ENCODE peak calls at places on chromosomes 13 and 19, in five cellular contexts. A is activated naive CD8-positive, alpha-beta T cell treated with anti-CD3 and anti-CD28 coated beads, Interleukin-2, amount 50 U/mL, for 24 hours; R is NCI-H1930; C is activated CD4-positive, alpha-beta T cell treated with anti-CD3 and anti-CD28 coated beads, Interleukin-2, amount 10 ng/mL, durations not matched to agents 7 days and 5 days; M is Calu3. I is an unnamed sample.

GRCh38 chr19:55152017-55152416 is 3.0 kb upstream of the TNNT1 start:
- DNase-seq in C (no peak), A (no peak), M (no peak), R (no peak), I (peak)

GRCh38 chr19:28505134-28505533 is 707.8 kb downstream of the UQCRFS1 start:
- DNase-seq in A (no peak), R (no peak), C (no peak), M (no peak), I (no peak)

GRCh38 chr19:17103177-17103576 is 27.6 kb downstream of the MYO9B start:
- DNase-seq in C (no peak), M (peak), R (no peak), A (peak), I (peak)

GRCh38 chr19:36819130-36819630 is 19.0 kb downstream of the ZNF790 start:
- DNase-seq in M (no peak), C (no peak), R (no peak), A (no peak), I (no peak)

GRCh38 chr13:20969182-20969581 is 66.6 kb upstream of the XPO4 start:
- DNase-seq in R (no peak), M (no peak), A (no peak), C (no peak), I (peak)

GRCh38 chr19:6414793-6415591 is 9.6 kb downstream of the KHSRP start:
- DNase-seq in C (no peak), R (no peak), M (no peak), A (no peak), I (no peak)

GRCh38 chr13:97161832-97162231 is 60.3 kb upstream of the MBNL2 start:
- DNase-seq in A (no peak), R (no peak), M (no peak), C (no peak), I (no peak)

GRCh38 chr19:6450166-6450565 is 9.4 kb downstream of the SLC25A23 start:
- DNase-seq in R (no peak), M (no peak), A (no peak), C (no peak), I (no peak)

GRCh38 chr13:91313103-91313502 is 34.4 kb upstream of the MIR17HG start:
- DNase-seq in A (no peak), C (peak), M (no peak), R (no peak), I (peak)

GRCh38 chr13:32883501-32883900 is 132.7 kb upstream of the KL start:
- DNase-seq in M (no peak), A (no peak), C (no peak), R (no peak), I (no peak)

GRCh38 chr13:97003071-97003470 is 8.8 kb upstream of the OXGR1 start:
- DNase-seq in R (no peak), C (no peak), A (no peak), M (no peak), I (no peak)

GRCh38 chr19:18027151-18027550 is 19.2 kb downstream of the ARRDC2 start:
- DNase-seq in R (no peak), A (no peak), M (no peak), C (no peak), I (no peak)

GRCh38 chr13:50990050-50990449 is 80.5 kb downstream of the RNASEH2B start:
- DNase-seq in C (no peak), R (no peak), M (no peak), A (no peak), I (no peak)

GRCh38 chr13:112861876-112862615 is 107.0 kb upstream of the MCF2L start:
- DNase-seq in R (no peak), M (no peak), C (no peak), A (no peak), I (no peak)

GRCh38 chr13:98853791-98854191 is 101.3 kb upstream of the SLC15A1 start:
- DNase-seq in M (no peak), C (peak), A (peak), R (no peak), I (no peak)

GRCh38 chr13:98523455-98524102 is 53.3 kb downstream of the STK24 start:
- DNase-seq in R (no peak), M (no peak), A (no peak), C (no peak), I (no peak)

GRCh38 chr13:32040689-32041088 is 9.1 kb downstream of the FRY start:
- DNase-seq in A (no peak), C (no peak), M (no peak), R (no peak), I (no peak)

GRCh38 chr19:55116232-55117062 is 990 bp downstream of the PPP1R12C start:
- DNase-seq in R (no peak), A (peak), M (peak), C (peak), I (peak)

GRCh38 chr19:40220674-40221073 is 2.5 kb upstream of the TTC9B start:
- DNase-seq in A (no peak), C (no peak), R (no peak), M (no peak), I (no peak)

GRCh38 chr13:20475927-20476691 is 49.5 kb downstream of the CRYL1 start:
- DNase-seq in A (peak), R (no peak), C (peak), M (no peak), I (no peak)